ENCODE peak calls at places on chromosomes 16 and 17, in six cellular contexts. One of them, this sample, is unnamed.

GRCh38 chr16:23408242-23409201 is 44.5 kb downstream of the COG7 start:
- DNase-seq in GM20000: no peak
- DNase-seq in A549: peak
- DNase-seq in activated CD8-positive, alpha-beta memory T cell treated with anti-CD3 and anti-CD28 coated beads for 1 hour: no peak
- DNase-seq in H54: peak
- DNase-seq in neuronal stem cell: peak
- DNase-seq in this sample: peak

GRCh38 chr16:51876934-51877333 is 670.0 kb downstream of the TOX3 start:
- DNase-seq in GM20000: no peak
- DNase-seq in A549: no peak
- DNase-seq in activated CD8-positive, alpha-beta memory T cell treated with anti-CD3 and anti-CD28 coated beads for 1 hour: no peak
- DNase-seq in H54: no peak
- DNase-seq in neuronal stem cell: no peak
- DNase-seq in this sample: no peak

GRCh38 chr17:43832976-43833829 is at the start of gene MPP3:
- DNase-seq in GM20000: peak
- DNase-seq in A549: peak
- DNase-seq in activated CD8-positive, alpha-beta memory T cell treated with anti-CD3 and anti-CD28 coated beads for 1 hour: peak
- DNase-seq in H54: peak
- DNase-seq in neuronal stem cell: peak
- DNase-seq in this sample: peak

GRCh38 chr16:47519037-47519436 is 57.9 kb downstream of the PHKB start:
- DNase-seq in GM20000: no peak
- DNase-seq in A549: no peak
- DNase-seq in activated CD8-positive, alpha-beta memory T cell treated with anti-CD3 and anti-CD28 coated beads for 1 hour: no peak
- DNase-seq in H54: no peak
- DNase-seq in neuronal stem cell: no peak
- DNase-seq in this sample: no peak

GRCh38 chr17:2177235-2177811 is 122.4 kb downstream of the HIC1 start:
- DNase-seq in GM20000: no peak
- DNase-seq in A549: no peak
- DNase-seq in activated CD8-positive, alpha-beta memory T cell treated with anti-CD3 and anti-CD28 coated beads for 1 hour: no peak
- DNase-seq in H54: no peak
- DNase-seq in neuronal stem cell: no peak
- DNase-seq in this sample: no peak

GRCh38 chr16:80231888-80232287 is 308.9 kb upstream of the DYNLRB2 start:
- DNase-seq in GM20000: peak
- DNase-seq in A549: no peak
- DNase-seq in activated CD8-positive, alpha-beta memory T cell treated with anti-CD3 and anti-CD28 coated beads for 1 hour: no peak
- DNase-seq in H54: peak
- DNase-seq in neuronal stem cell: no peak
- DNase-seq in this sample: no peak

GRCh38 chr17:29109477-29110371 is 66.8 kb downstream of the PIPOX start:
- DNase-seq in GM20000: no peak
- DNase-seq in A549: no peak
- DNase-seq in activated CD8-positive, alpha-beta memory T cell treated with anti-CD3 and anti-CD28 coated beads for 1 hour: no peak
- DNase-seq in H54: no peak
- DNase-seq in neuronal stem cell: no peak
- DNase-seq in this sample: no peak

GRCh38 chr17:28916302-28916934 is 13.5 kb upstream of the DHRS13 start:
- DNase-seq in GM20000: peak
- DNase-seq in A549: peak
- DNase-seq in activated CD8-positive, alpha-beta memory T cell treated with anti-CD3 and anti-CD28 coated beads for 1 hour: no peak
- DNase-seq in H54: no peak
- DNase-seq in neuronal stem cell: no peak
- DNase-seq in this sample: peak

GRCh38 chr17:2055494-2056220 is 754 bp downstream of the HIC1 start:
- DNase-seq in GM20000: peak
- DNase-seq in A549: no peak
- DNase-seq in activated CD8-positive, alpha-beta memory T cell treated with anti-CD3 and anti-CD28 coated beads for 1 hour: no peak
- DNase-seq in H54: no peak
- DNase-seq in neuronal stem cell: no peak
- DNase-seq in this sample: no peak

GRCh38 chr16:66933776-66934137 is 445 bp downstream of the CIAO2B start:
- DNase-seq in GM20000: no peak
- DNase-seq in A549: no peak
- DNase-seq in activated CD8-positive, alpha-beta memory T cell treated with anti-CD3 and anti-CD28 coated beads for 1 hour: peak
- DNase-seq in H54: no peak
- DNase-seq in neuronal stem cell: no peak
- DNase-seq in this sample: no peak

GRCh38 chr17:75338335-75338734 is 49.1 kb upstream of the SLC25A19 start:
- DNase-seq in GM20000: no peak
- DNase-seq in A549: no peak
- DNase-seq in activated CD8-positive, alpha-beta memory T cell treated with anti-CD3 and anti-CD28 coated beads for 1 hour: no peak
- DNase-seq in H54: no peak
- DNase-seq in neuronal stem cell: no peak
- DNase-seq in this sample: no peak

GRCh38 chr16:70552675-70553074 is 29.1 kb downstream of the SF3B3 start:
- DNase-seq in GM20000: no peak
- DNase-seq in A549: no peak
- DNase-seq in activated CD8-positive, alpha-beta memory T cell treated with anti-CD3 and anti-CD28 coated beads for 1 hour: no peak
- DNase-seq in H54: no peak
- DNase-seq in neuronal stem cell: no peak
- DNase-seq in this sample: no peak

GRCh38 chr17:13862341-13862740 is 207.0 kb upstream of the COX10 start:
- DNase-seq in GM20000: no peak
- DNase-seq in A549: no peak
- DNase-seq in activated CD8-positive, alpha-beta memory T cell treated with anti-CD3 and anti-CD28 coated beads for 1 hour: no peak
- DNase-seq in H54: no peak
- DNase-seq in neuronal stem cell: no peak
- DNase-seq in this sample: no peak